ENCODE peak calls at places on chromosomes 5 and 9, in eight cellular contexts. M is heart left ventricle, N is tibial nerve, T is suprapubic skin, W is HCT116, A is H1, C is ovary, B is upper lobe of left lung. Q is an unnamed sample.

GRCh38 chr9:92392690-92393089 is 11.7 kb downstream of the OGN start:
- DNase-seq in B (no peak), N (no peak), M (no peak), C (no peak), T (no peak), W (no peak), A (no peak), Q (no peak)

GRCh38 chr5:147887026-147887627 is 8.6 kb downstream of the SCGB3A2 start:
- DNase-seq in M (no peak), B (no peak), W (peak; percentile 12), C (no peak), N (no peak), T (no peak), A (no peak), Q (no peak)

GRCh38 chr9:96871176-96871575 is 16.9 kb upstream of the ZNF782 start:
- DNase-seq in M (no peak), W (no peak), T (no peak), A (no peak), N (no peak), B (no peak), C (no peak), Q (no peak)

GRCh38 chr5:139982975-139983240 is 60.2 kb downstream of the NRG2 start:
- DNase-seq in B (no peak), A (no peak), N (no peak), C (no peak), W (no peak), T (no peak), M (no peak), Q (no peak)

GRCh38 chr9:133111461-133112360 is 9.3 kb downstream of the RALGDS start:
- DNase-seq in A (no peak), T (peak; percentile 65), C (no peak), B (peak; percentile 76), N (no peak), M (no peak), W (no peak), Q (peak; percentile 87)

GRCh38 chr9:71791875-71792274 is 23.6 kb upstream of the CEMIP2 start:
- DNase-seq in T (no peak), N (no peak), M (no peak), W (no peak), C (no peak), A (no peak), B (no peak), Q (no peak)

GRCh38 chr9:136122425-136123383 is 4.0 kb upstream of the TMEM250 start:
- DNase-seq in A (no peak), M (peak; percentile 79), C (peak; percentile 67), T (peak; percentile 82), B (peak; percentile 94), N (peak; percentile 61), W (no peak), Q (peak; percentile 95)

GRCh38 chr5:6713274-6714181 is at the start of gene TENT4A:
- DNase-seq in N (no peak), B (peak; percentile 99), T (no peak), W (no peak), C (peak; percentile 39), A (no peak), M (peak; percentile 50), Q (no peak)

GRCh38 chr5:149732500-149733128 is 2.5 kb downstream of the PPARGC1B start:
- DNase-seq in A (no peak), C (peak; percentile 29), M (peak; percentile 68), W (no peak), T (no peak), B (no peak), N (no peak), Q (no peak)

GRCh38 chr5:14035859-14036440 is 91.5 kb upstream of the DNAH5 start:
- DNase-seq in C (no peak), N (no peak), B (no peak), W (peak; percentile 92), T (no peak), M (peak; percentile 31), A (peak; percentile 74), Q (no peak)

GRCh38 chr9:74361508-74361907 is 135.6 kb upstream of the RORB start:
- DNase-seq in B (no peak), T (no peak), C (no peak), M (no peak), A (no peak), N (no peak), W (no peak), Q (no peak)

GRCh38 chr9:106560540-106560939 is 302.4 kb upstream of the ZNF462 start:
- DNase-seq in W (no peak), C (no peak), M (no peak), A (no peak), N (no peak), T (no peak), B (no peak), Q (no peak)

GRCh38 chr5:94111209-94112004 is 370.0 kb upstream of the POU5F2 start:
- DNase-seq in N (peak; percentile 85), T (peak; percentile 97), A (peak; percentile 92), W (peak; percentile 95), C (peak; percentile 92), M (peak; percentile 94), B (peak; percentile 98), Q (peak; percentile 99)
- TF ChIP-seq POLR2A in N (no peak), T (no peak), A (peak; percentile 78), W (peak; percentile 44), C (peak; percentile 65), M (no peak), B (no peak), Q (no peak)

GRCh38 chr9:99074902-99075245 is 30.0 kb upstream of the TGFBR1 start:
- DNase-seq in M (no peak), B (no peak), W (no peak), N (no peak), C (no peak), A (no peak), T (no peak), Q (no peak)

GRCh38 chr9:99076483-99077171 is 28.3 kb upstream of the TGFBR1 start:
- DNase-seq in T (no peak), B (no peak), W (no peak), N (no peak), A (no peak), C (no peak), M (peak; percentile 36), Q (no peak)

GRCh38 chr9:99073985-99074901 is 30.7 kb upstream of the TGFBR1 start:
- DNase-seq in C (no peak), M (no peak), W (no peak), A (no peak), T (no peak), N (no peak), B (no peak), Q (no peak)

GRCh38 chr9:99076030-99076429 is 28.9 kb upstream of the TGFBR1 start:
- DNase-seq in W (no peak), C (no peak), M (no peak), N (no peak), T (no peak), B (no peak), A (no peak), Q (no peak)

DNA sequence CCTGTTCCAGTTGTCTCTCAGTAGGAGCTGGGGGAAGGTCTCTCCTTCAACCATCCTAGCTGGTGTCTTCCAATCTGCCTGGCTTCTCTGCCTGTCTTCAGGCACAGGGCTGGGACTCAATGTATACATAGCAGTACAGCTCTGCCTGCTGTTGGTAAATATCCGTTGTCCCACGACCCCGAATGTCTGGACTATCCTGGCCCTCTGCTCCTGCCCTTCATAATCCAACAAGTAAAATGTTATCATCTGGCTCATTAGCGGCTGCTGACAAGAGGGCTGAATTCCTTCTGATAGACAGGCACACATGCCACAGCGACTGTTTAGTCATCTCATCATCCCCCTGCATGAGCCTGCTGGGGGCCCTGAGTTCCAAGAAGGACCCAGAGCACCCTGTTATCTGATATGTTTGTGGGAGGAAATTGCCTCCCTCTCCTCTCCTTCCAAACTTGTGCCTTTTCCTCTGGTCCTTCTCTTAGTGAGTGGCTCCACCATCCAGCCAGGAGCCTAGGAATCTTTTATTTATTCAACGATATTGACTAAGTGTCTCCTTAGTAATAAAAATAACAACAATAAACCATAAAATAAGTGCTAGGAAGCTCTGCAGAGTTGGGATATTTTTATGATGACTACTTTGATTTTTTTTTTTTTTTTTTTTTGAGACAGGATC is 29.5 kb upstream of the TGFBR1 start:
- DNase-seq in M (no peak), N (no peak), W (no peak), C (no peak), T (no peak), A (no peak), B (no peak), Q (no peak)
- TF ChIP-seq POLR2A in M (no peak), N (no peak), W (no peak), C (no peak), T (no peak), A (no peak), B (no peak), Q (no peak)

DNA sequence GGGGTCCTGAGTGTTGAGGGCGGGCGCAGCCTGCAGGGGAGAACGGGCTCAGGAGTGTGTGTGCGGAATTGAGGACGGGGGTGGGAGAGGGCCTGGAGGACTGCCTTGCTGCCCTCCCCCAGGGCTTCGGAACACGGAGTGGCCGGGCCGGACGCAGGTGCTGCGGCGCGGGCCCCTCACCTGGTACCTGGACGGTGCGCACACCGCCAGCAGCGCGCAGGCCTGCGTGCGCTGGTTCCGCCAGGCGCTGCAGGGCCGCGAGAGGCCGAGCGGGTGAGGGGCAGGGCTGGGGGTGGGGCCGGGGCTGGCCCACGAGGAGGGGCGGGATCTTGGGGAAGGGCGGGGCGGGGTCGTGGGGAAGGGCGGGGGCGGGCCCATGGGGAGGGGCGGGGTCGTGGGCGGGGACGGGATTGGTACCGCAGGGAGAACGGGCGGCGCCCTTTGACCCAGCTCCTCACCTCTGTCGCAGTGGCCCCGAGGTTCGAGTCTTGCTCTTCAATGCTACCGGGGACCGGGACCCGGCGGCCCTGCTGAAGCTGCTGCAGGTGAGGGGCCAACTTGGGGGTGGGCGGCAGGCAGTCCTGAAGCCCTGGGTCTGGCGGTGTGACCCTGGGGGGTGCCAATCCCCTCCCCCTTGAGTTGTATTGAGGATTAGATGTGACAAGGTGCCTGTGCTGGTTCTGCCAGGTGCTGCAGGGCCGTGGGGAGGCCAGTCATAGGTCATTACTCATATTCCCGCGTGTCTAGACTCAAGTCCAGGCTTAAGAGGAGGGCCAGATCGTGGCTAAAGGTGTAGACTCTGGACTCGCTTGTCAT is 7.1 kb downstream of the FPGS start:
- DNase-seq in C (no peak), W (no peak), T (no peak), M (no peak), B (peak; percentile 87), N (no peak), A (no peak), Q (no peak)
- TF ChIP-seq POLR2A in C (no peak), W (no peak), T (no peak), M (no peak), B (no peak), N (no peak), A (peak; percentile 13), Q (no peak)

DNA sequence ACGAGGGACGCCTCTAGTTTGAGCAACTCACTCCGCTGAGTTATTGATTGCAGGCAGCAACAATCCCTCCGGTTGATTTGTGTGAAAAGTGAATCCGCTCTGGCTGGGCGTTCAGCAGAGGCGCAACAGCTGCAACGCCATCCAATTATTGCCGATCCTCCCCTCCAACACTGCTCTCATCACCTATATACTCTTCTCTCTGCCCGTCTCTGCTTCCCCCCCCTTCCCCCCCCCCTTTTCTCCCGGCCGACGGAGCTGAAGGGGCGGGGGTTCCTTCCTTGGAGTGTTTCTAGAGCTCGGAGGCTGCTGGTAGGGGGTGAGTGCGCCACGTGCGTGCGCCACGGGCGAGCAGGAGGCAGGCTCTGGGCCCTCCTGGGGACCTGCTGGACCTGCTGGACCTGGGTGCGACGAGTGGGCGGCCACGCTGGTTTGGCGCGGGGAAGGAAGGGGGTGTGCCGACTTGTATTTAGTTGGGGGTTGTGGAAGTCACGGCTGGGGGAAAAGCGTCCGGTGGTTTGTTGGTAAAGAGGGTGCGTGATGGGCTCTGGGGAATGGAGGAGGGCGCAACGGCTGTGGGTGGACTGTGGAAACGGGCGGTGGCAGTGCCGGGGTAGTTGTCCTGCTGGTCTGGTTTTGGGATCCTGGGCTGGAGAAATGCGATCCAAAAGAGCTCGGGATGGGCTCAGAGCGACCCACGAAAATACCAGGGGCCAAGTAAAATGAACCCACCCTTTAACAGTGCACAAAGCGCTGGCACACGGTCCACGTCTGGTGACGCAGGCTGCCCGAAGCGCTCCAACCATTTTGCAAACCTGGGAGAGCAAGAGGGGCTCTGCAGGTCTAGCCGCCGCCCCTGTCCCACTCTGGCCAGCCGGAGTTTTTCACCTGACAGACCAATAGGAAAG is 6.4 kb upstream of the MEF2C start:
- DNase-seq in C (peak; percentile 81), M (peak; percentile 75), N (peak; percentile 23), T (peak; percentile 65), W (no peak), B (peak; percentile 92), A (no peak), Q (peak; percentile 27)
- TF ChIP-seq POLR2A in C (peak; percentile 54), M (no peak), N (no peak), T (no peak), W (no peak), B (no peak), A (no peak), Q (no peak)

Q was measured in lower leg skin.